ENCODE peak calls at places on chromosomes 11 and 22, in nine cellular contexts. A, M, V, O, J, W, R, C and I are unnamed samples.

GRCh38 chr22:48379371-48379770 is 1448.3 kb downstream of the BRD1 start:
- DNase-seq in A (no peak), M (no peak), V (no peak), O (no peak), J (no peak), W (no peak), R (no peak), C (peak), I (no peak)

GRCh38 chr11:108886608-108887007 is 221.7 kb downstream of the DDX10 start:
- DNase-seq in A (peak), M (no peak), V (no peak), O (no peak), J (no peak), W (peak), R (no peak), C (no peak), I (peak)

GRCh38 chr11:115765803-115766239 is 261.6 kb upstream of the CADM1 start:
- DNase-seq in A (no peak), M (peak), V (no peak), O (no peak), J (peak), W (peak), R (no peak), C (no peak), I (no peak)

GRCh38 chr22:19321757-19322156 is 30.2 kb upstream of the CLTCL1 start:
- DNase-seq in A (no peak), M (no peak), V (no peak), O (no peak), J (no peak), W (no peak), R (no peak), C (no peak), I (no peak)

GRCh38 chr11:86244063-86244521 is 461 bp upstream of the EED start:
- DNase-seq in A (peak), M (no peak), V (peak), O (peak), J (peak), W (peak), R (peak), C (peak), I (no peak)

GRCh38 chr11:116958246-116958645 is 120.8 kb upstream of the APOA1 start:
- DNase-seq in A (no peak), M (peak), V (no peak), O (no peak), J (no peak), W (no peak), R (peak), C (no peak), I (no peak)

GRCh38 chr11:66126064-66126463 is 56.0 kb downstream of the PACS1 start:
- DNase-seq in A (no peak), M (no peak), V (no peak), O (no peak), J (peak), W (no peak), R (no peak), C (no peak), I (no peak)

GRCh38 chr11:75815345-75815983 is 454 bp downstream of the UVRAG start:
- DNase-seq in A (peak), M (peak), V (peak), O (no peak), J (peak), W (peak), R (no peak), C (peak), I (peak)

GRCh38 chr22:41181349-41182241 is 23.5 kb upstream of the L3MBTL2 start:
- DNase-seq in A (peak), M (no peak), V (no peak), O (no peak), J (no peak), W (peak), R (no peak), C (no peak), I (no peak)

GRCh38 chr11:67054851-67055523 is 1.7 kb upstream of the RHOD start:
- DNase-seq in A (peak), M (peak), V (peak), O (no peak), J (no peak), W (peak), R (peak), C (no peak), I (peak)

GRCh38 chr11:1747753-1748466 is 2.5 kb downstream of the IFITM10 start:
- DNase-seq in A (no peak), M (no peak), V (no peak), O (peak), J (no peak), W (no peak), R (no peak), C (peak), I (no peak)
- H3K4me3 ChIP-seq in A (no peak), M (no peak), V (no peak), O (peak), J (no peak), W (no peak), R (no peak), C (no peak), I (peak)

DNA sequence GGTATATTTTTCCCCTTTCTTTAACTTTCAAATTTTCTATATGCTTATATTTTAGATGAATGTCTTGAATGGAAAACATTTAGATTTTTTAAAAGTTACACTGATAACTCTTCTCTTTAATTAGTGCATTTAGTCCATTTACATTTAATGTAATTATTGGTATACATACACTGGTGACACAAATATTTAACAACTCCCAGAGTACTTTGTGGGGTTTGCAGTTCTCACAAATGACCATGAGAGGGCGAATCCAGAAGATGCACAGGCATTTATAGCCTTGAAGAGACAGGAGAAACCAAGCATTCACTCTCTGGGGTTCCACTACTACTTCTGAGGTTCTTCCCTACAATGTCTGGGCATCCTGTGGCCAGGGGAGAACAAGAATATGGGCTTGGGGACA is 125.1 kb downstream of the TIMP3 start:
- DNase-seq in A (peak), M (peak), V (no peak), O (no peak), J (peak), W (peak), R (peak), C (peak), I (peak)
- TF ChIP-seq CTCF in A (peak), M (peak), V (no peak), O (peak), J (peak), W (peak), R (peak), C (peak), I (peak)

GRCh38 chr11:12995211-12995610 is 13.9 kb upstream of the RASSF10 start:
- DNase-seq in A (no peak), M (peak), V (no peak), O (no peak), J (no peak), W (no peak), R (no peak), C (no peak), I (no peak)

GRCh38 chr11:12993626-12994025 is 15.5 kb upstream of the RASSF10 start:
- DNase-seq in A (peak), M (no peak), V (no peak), O (no peak), J (no peak), W (no peak), R (no peak), C (no peak), I (no peak)

GRCh38 chr11:12994476-12994875 is 14.6 kb upstream of the RASSF10 start:
- DNase-seq in A (no peak), M (no peak), V (no peak), O (no peak), J (no peak), W (no peak), R (no peak), C (no peak), I (no peak)

GRCh38 chr11:12986194-12986898 is 22.8 kb upstream of the RASSF10 start:
- DNase-seq in A (no peak), M (no peak), V (no peak), O (no peak), J (no peak), W (no peak), R (no peak), C (no peak), I (no peak)

GRCh38 chr11:12989428-12990242 is 19.5 kb upstream of the RASSF10 start:
- DNase-seq in A (no peak), M (no peak), V (no peak), O (no peak), J (peak), W (no peak), R (no peak), C (peak), I (no peak)
- H3K4me3 ChIP-seq in A (no peak), M (no peak), V (no peak), O (no peak), J (no peak), W (no peak), R (no peak), C (no peak), I (no peak)

GRCh38 chr11:131629925-131630324 is 259.5 kb downstream of the NTM start:
- DNase-seq in A (no peak), M (no peak), V (no peak), O (no peak), J (no peak), W (no peak), R (no peak), C (peak), I (no peak)
- TF ChIP-seq CTCF in A (peak), M (no peak), V (no peak), O (no peak), J (no peak), W (no peak), R (no peak), C (peak), I (peak)

GRCh38 chr11:58940028-58940427 is 740 bp downstream of the GLYATL1 start:
- DNase-seq in A (no peak), M (no peak), V (no peak), O (peak), J (no peak), W (no peak), R (no peak), C (no peak), I (no peak)

GRCh38 chr11:58949184-58949583 is 9.9 kb downstream of the GLYATL1 start:
- DNase-seq in A (no peak), M (no peak), V (no peak), O (no peak), J (no peak), W (no peak), R (no peak), C (no peak), I (no peak)

GRCh38 chr11:58941838-58942237 is 2.5 kb downstream of the GLYATL1 start:
- DNase-seq in A (no peak), M (no peak), V (no peak), O (no peak), J (no peak), W (no peak), R (no peak), C (no peak), I (no peak)

DNA sequence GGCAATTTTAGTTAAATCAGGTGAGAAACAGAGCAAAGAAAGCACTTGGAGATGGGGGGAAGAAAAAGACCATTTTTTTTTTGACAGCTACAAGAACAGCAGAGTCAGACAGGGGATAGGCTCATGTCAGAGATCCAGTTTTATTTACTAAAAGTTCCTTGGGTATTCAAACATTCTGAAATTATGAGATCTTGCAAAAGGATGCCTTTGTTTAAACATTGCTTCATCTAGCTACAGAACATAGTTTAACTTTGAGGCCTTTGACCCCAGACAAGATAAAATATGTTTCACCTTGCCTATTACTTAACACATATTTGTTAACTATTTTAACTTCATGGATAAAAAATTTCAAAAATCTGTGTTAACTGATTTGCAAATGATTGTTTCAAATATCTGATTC is 6.4 kb downstream of the GLYATL1 start:
- DNase-seq in A (no peak), M (no peak), V (no peak), O (no peak), J (no peak), W (no peak), R (no peak), C (no peak), I (no peak)
- H3K4me3 ChIP-seq in A (no peak), M (no peak), V (no peak), O (no peak), J (no peak), W (no peak), R (no peak), C (no peak), I (no peak)

GRCh38 chr22:47044722-47045545 is 282.5 kb downstream of the TBC1D22A start:
- DNase-seq in A (no peak), M (no peak), V (no peak), O (no peak), J (no peak), W (no peak), R (no peak), C (no peak), I (no peak)
- TF ChIP-seq CTCF in A (no peak), M (no peak), V (no peak), O (no peak), J (no peak), W (no peak), R (no peak), C (no peak), I (no peak)

GRCh38 chr11:77147036-77147315 is 18.9 kb downstream of the MYO7A start:
- DNase-seq in A (no peak), M (no peak), V (no peak), O (no peak), J (no peak), W (no peak), R (no peak), C (no peak), I (no peak)
- H3K4me3 ChIP-seq in A (no peak), M (no peak), V (no peak), O (no peak), J (no peak), W (no peak), R (no peak), C (no peak), I (no peak)

GRCh38 chr11:36469063-36469462 is 41.0 kb downstream of the TRAF6 start:
- DNase-seq in A (no peak), M (no peak), V (no peak), O (no peak), J (no peak), W (no peak), R (no peak), C (peak), I (peak)
- TF ChIP-seq CTCF in A (peak), M (no peak), V (no peak), O (no peak), J (peak), W (peak), R (peak), C (peak), I (peak)

GRCh38 chr11:34870548-34871209 is 45.5 kb downstream of the APIP start:
- DNase-seq in A (no peak), M (no peak), V (no peak), O (no peak), J (no peak), W (no peak), R (peak), C (no peak), I (no peak)

GRCh38 chr11:34865261-34865660 is 50.9 kb downstream of the APIP start:
- DNase-seq in A (no peak), M (no peak), V (no peak), O (no peak), J (no peak), W (no peak), R (no peak), C (no peak), I (no peak)

GRCh38 chr11:34869425-34869824 is 46.8 kb downstream of the APIP start:
- DNase-seq in A (no peak), M (no peak), V (no peak), O (no peak), J (peak), W (no peak), R (no peak), C (peak), I (no peak)

GRCh38 chr11:34863048-34863447 is 53.1 kb downstream of the APIP start:
- DNase-seq in A (no peak), M (no peak), V (no peak), O (no peak), J (no peak), W (no peak), R (no peak), C (no peak), I (no peak)

GRCh38 chr11:34866375-34866774 is 49.8 kb downstream of the APIP start:
- DNase-seq in A (no peak), M (peak), V (no peak), O (no peak), J (no peak), W (peak), R (no peak), C (no peak), I (no peak)
- H3K4me3 ChIP-seq in A (no peak), M (no peak), V (no peak), O (no peak), J (no peak), W (no peak), R (no peak), C (no peak), I (no peak)

DNA sequence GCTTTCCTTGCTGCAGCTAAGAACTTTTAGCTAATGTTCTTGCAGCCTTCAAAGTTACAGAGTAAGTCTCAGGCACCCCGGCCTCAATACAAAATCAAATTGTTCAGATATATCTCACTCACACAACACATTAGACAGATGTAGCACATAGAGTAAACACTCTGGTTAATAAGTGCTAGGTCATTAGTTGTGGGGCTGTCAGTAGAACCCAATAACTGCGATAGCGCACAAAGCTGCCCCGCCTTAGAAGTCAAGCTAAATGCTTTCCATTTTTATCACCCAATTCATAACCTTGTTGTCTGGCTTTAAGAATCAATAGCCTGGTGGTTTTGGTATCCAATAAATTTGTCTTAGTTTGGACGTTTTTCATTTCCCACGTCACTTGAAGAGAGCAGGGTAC is 139.5 kb downstream of the LARGE1 start:
- DNase-seq in A (no peak), M (no peak), V (peak), O (no peak), J (no peak), W (no peak), R (no peak), C (no peak), I (no peak)
- TF ChIP-seq CTCF in A (no peak), M (no peak), V (no peak), O (no peak), J (no peak), W (no peak), R (no peak), C (no peak), I (no peak)